ENCODE peak calls at places on chromosomes 11 and 22, in four cellular contexts. G is Peyer's patch, H is stomach, A is spleen. S is an unnamed sample. For H3K4me1 and H3K9me3, the result is how much of the 10 kb centered on the place peaks cover.

GRCh38 chr11:77123591-77123990 is 4.5 kb upstream of the MYO7A start:
- DNase-seq in G (no peak), A (no peak), H (no peak), S (no peak)

GRCh38 chr11:60786811-60787567 is 1.9 kb downstream of the MS4A10 start:
- DNase-seq in G (no peak), A (peak), H (peak), S (peak)

GRCh38 chr22:40040927-40041326 is 46.2 kb downstream of the FAM83F start:
- DNase-seq in A (no peak), G (no peak), H (no peak), S (peak)

GRCh38 chr11:123585721-123586120 is 68.7 kb downstream of the SCN3B start:
- DNase-seq in H (no peak), G (no peak), A (no peak), S (no peak)

GRCh38 chr11:73326929-73327811 is 19.1 kb downstream of the ARHGEF17 start:
- DNase-seq in H (no peak), A (no peak), G (no peak), S (no peak)

GRCh38 chr11:45917623-45918330 is at the start of gene PEX16:
- DNase-seq in G (peak), H (peak), A (peak), S (peak)

GRCh38 chr11:44112083-44112865 is 16.8 kb downstream of the EXT2 start:
- DNase-seq in H (no peak), G (no peak), A (no peak), S (no peak)

GRCh38 chr11:67493548-67494370 is 10.9 kb downstream of the AIP start:
- DNase-seq in G (no peak), A (no peak), H (no peak), S (no peak)

GRCh38 chr11:45410391-45411215 is 124.5 kb upstream of the SYT13 start:
- DNase-seq in A (no peak), H (no peak), G (no peak), S (no peak)

GRCh38 chr22:19143212-19143611 is 1.2 kb downstream of the ESS2 start:
- DNase-seq in G (no peak), H (no peak), A (no peak), S (no peak)

GRCh38 chr22:20324139-20324516 is 4.3 kb upstream of the DGCR6L start:
- DNase-seq in G (peak), A (no peak), H (peak), S (no peak)

GRCh38 chr11:843086-843704 is 543 bp downstream of the TSPAN4 start:
- DNase-seq in H (no peak), A (peak), G (no peak), S (no peak)

GRCh38 chr11:63840356-63841060 is 1.6 kb downstream of the MARK2 start:
- DNase-seq in G (no peak), A (no peak), H (no peak), S (no peak)

GRCh38 chr11:19874241-19874640 is 161.6 kb downstream of the NAV2 start:
- DNase-seq in G (no peak), H (no peak), A (no peak), S (no peak)

DNA sequence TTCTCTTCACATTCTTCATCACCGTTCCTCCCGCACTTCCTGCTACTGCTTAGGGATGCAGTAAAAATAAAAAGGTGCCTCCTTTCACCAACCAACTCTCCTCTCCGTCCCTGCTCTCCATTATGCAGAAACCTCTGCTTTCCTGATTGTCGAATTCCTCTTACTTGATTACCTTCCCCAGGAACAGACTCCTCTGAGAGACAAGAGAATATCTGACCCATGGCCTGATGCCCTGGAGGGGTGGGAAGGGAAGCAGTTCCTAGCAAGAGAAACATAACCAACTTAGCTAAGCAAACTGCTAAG is 80.9 kb downstream of the TRIM29 start:
- DNase-seq in H (no peak), A (no peak), G (no peak), S (no peak)
- H3K4me1 ChIP-seq in H (under half), A (under half), G (under half), S (under half)

GRCh38 chr11:65859812-65860277 is 388 bp upstream of the MUS81 start:
- DNase-seq in G (peak), A (peak), H (no peak), S (no peak)
- TF ChIP-seq POLR2A in G (no peak), A (no peak), H (no peak), S (no peak)

GRCh38 chr11:129880311-129880710 is 15.1 kb downstream of the NFRKB start:
- DNase-seq in G (no peak), H (no peak), A (no peak), S (no peak)

GRCh38 chr11:129885381-129885780 is 10.0 kb downstream of the NFRKB start:
- DNase-seq in H (no peak), A (no peak), G (no peak), S (no peak)

GRCh38 chr11:129881570-129882170 is 13.7 kb downstream of the NFRKB start:
- DNase-seq in G (no peak), A (no peak), H (peak), S (no peak)

GRCh38 chr11:129888451-129888850 is 6.9 kb downstream of the NFRKB start:
- DNase-seq in G (no peak), A (no peak), H (no peak), S (no peak)

GRCh38 chr11:129884581-129884980 is 10.8 kb downstream of the NFRKB start:
- DNase-seq in G (no peak), A (no peak), H (no peak), S (no peak)
- H3K9me3 ChIP-seq in G (under half), A (under half), H (under half), S (under half)

GRCh38 chr11:13258855-13259254 is 18.7 kb upstream of the BMAL1 start:
- DNase-seq in A (no peak), G (no peak), H (no peak), S (no peak)
- H3K4me1 ChIP-seq in A (under half), G (under half), H (under half), S (under half)

S was measured in gastrocnemius medialis.